ENCODE peak calls at places on chromosomes 16 and 17, in five cellular contexts. V, T, L, X and N are unnamed samples.

GRCh38 chr16:87780385-87780989 is 14.7 kb upstream of the KLHDC4 start:
- DNase-seq in V (peak; percentile 78), T (peak; percentile 38), L (peak; percentile 30), X (peak; percentile 68), N (peak; percentile 35)

GRCh38 chr17:63780507-63780906 is 6.5 kb downstream of the DDX42 start:
- DNase-seq in V (no peak), T (peak; percentile 38), L (no peak), X (peak; percentile 92), N (no peak)

GRCh38 chr17:5099271-5099670 is 12.4 kb downstream of the ZNF232 start:
- DNase-seq in V (no peak), T (no peak), L (no peak), X (no peak), N (no peak)

GRCh38 chr17:29433551-29433950 is 43.4 kb downstream of the TAOK1 start:
- DNase-seq in V (no peak), T (no peak), L (no peak), X (no peak), N (no peak)

GRCh38 chr17:50149099-50149424 is 1.4 kb downstream of the PPP1R9B start:
- DNase-seq in V (no peak), T (no peak), L (no peak), X (no peak), N (no peak)

GRCh38 chr17:17093764-17094163 is 51.5 kb downstream of the MPRIP start:
- DNase-seq in V (no peak), T (no peak), L (no peak), X (no peak), N (no peak)

GRCh38 chr17:64771980-64772844 is 110.1 kb upstream of the SMURF2 start:
- DNase-seq in V (no peak), T (no peak), L (no peak), X (no peak), N (no peak)

GRCh38 chr16:4085405-4085970 is 30.8 kb downstream of the ADCY9 start:
- DNase-seq in V (no peak), T (no peak), L (no peak), X (no peak), N (no peak)

GRCh38 chr16:53781023-53781605 is 77.2 kb downstream of the FTO start:
- DNase-seq in V (no peak), T (peak; percentile 67), L (no peak), X (peak; percentile 78), N (no peak)

GRCh38 chr16:4535627-4536108 is 2.9 kb downstream of the CDIP1 start:
- DNase-seq in V (no peak), T (no peak), L (no peak), X (no peak), N (no peak)

GRCh38 chr17:72525225-72525988 is 404.6 kb downstream of the SOX9 start:
- DNase-seq in V (no peak), T (no peak), L (no peak), X (no peak), N (peak; percentile 59)

DNA sequence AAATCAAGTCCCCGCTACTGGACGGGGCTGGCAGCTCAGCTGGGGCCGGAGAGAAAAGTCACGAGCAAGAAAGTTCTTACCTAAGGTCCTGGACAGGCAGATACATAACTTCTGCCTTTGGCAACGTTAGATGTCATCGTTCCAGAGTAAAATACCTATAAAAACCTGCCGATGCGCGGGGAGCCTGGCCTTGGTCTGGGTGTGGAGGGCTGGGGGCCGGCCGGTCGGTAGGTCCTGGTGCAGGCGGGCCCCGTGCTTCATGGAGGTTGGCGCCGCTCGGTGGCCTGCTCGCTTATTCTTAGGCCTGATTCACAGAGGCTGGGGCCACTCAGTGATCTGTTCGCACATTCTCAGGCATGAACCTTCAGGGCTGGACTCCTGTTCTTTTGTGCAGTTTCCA is 33.7 kb upstream of the ZNF750 start:
- DNase-seq in V (no peak), T (no peak), L (no peak), X (no peak), N (peak; percentile 18)
- TF ChIP-seq CTCF in V (no peak), T (no peak), L (no peak), X (no peak), N (no peak)

DNA sequence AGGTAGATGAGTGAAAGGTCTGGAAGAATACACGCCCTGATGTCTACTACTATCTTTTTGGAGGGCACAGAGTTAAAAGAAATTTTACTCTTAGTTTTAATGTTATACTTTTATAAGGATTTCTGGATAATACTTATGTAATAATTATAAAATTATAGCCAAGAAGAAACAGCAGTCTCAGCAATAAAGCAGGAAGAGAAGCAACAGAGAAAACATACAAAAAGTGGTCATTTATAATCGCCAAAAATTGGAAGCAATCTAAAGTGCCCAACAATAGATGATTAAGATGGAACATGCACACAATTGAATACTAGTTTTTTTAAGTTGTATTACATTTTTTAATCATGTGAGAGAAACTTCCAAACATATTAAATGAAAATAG is 64.4 kb downstream of the SMG6 start:
- DNase-seq in V (no peak), T (no peak), L (no peak), X (no peak), N (no peak)
- H3K4me1 ChIP-seq in V (no peaks in the 10 kb centered on the region), T (peaks cover 27% of the 10 kb centered on the region), L (peaks cover 56% of the 10 kb centered on the region), X (peaks cover 29% of the 10 kb centered on the region), N (peaks cover 3% of the 10 kb centered on the region)

DNA sequence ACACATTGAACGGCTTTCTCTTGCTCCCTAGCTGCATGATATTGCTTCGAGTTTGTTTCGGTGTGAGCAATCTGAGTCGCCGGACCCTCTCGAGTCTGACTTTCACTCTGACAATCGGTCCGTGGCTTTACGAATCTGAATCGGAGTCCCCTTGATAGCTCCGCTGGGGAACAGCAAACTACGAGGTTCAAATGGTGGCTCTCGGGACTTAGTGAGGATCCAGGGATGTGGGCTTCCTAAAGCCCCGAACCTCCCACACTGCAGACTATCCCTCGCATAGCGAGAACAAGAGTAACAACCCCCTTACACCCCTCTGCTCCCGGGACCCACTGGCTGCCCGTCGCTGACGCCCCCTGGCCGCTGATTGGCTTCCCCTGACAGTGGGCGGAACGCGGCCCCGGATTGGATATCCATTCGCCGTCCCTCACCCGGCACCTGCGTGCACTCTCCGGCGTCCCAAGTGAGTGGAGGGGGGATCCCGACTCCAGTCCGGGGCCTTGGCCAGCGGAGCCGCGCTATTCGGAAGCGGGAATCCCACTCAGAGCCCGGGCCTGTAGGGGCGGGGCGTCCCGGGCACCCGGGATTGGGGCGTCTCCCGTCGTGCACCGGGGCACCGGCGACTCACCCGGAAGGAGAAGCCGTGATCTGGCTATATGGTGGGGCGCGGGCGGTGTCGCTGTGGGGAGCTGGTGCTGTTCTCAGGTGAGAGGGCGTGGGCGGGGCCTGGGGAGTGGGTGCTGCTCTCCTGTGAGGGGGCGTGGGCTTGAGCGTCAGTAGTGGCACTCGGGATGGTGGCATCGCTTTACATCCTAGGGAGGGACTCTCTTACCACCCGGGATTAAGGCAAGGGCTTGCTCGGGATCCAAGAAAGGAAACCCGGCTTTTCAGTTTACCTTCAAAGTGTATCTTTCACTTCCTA is at the start of gene SNX11:
- DNase-seq in V (peak; percentile 98), T (peak; percentile 80), L (peak; percentile 91), X (peak; percentile 92), N (peak; percentile 94)
- TF ChIP-seq CTCF in V (no peak), T (peak; percentile 10), L (peak; percentile 24), X (no peak), N (no peak)

GRCh38 chr16:22220076-22220453 is 14.0 kb downstream of the EEF2K start:
- DNase-seq in V (peak; percentile 69), T (peak; percentile 27), L (peak; percentile 80), X (no peak), N (peak; percentile 60)
- H3K4me1 ChIP-seq in V (no peaks in the 10 kb centered on the region), T (peaks cover 5% of the 10 kb centered on the region), L (peaks cover 61% of the 10 kb centered on the region), X (no peaks in the 10 kb centered on the region), N (peaks cover 5% of the 10 kb centered on the region)

GRCh38 chr17:19363114-19363438 is 553 bp upstream of the B9D1 start:
- DNase-seq in V (no peak), T (no peak), L (no peak), X (no peak), N (no peak)
- TF ChIP-seq CTCF in V (no peak), T (no peak), L (peak; percentile 6), X (no peak), N (no peak)

GRCh38 chr17:40545660-40546059 is 19.6 kb downstream of the CCR7 start:
- DNase-seq in V (peak; percentile 44), T (no peak), L (no peak), X (no peak), N (no peak)
- H3K4me1 ChIP-seq in V (peaks cover 3% of the 10 kb centered on the region), T (peaks cover 54% of the 10 kb centered on the region), L (peaks cover 58% of the 10 kb centered on the region), X (peaks cover 56% of the 10 kb centered on the region), N (peaks cover 24% of the 10 kb centered on the region)

GRCh38 chr17:51166198-51166986 is at the start of gene NME2:
- DNase-seq in V (peak; percentile 94), T (peak; percentile 77), L (peak; percentile 91), X (peak; percentile 88), N (peak; percentile 96)
- TF ChIP-seq CTCF in V (no peak), T (no peak), L (no peak), X (no peak), N (no peak)